ENCODE peak calls at places on chromosomes 3 and 15, in nine cellular contexts. W, K, Z, U, X, F, I, C and D are unnamed samples.

GRCh38 chr3:129745253-129745652 is 138.8 kb upstream of the PLXND1 start:
- DNase-seq in X (no peak), U (no peak), K (no peak), Z (peak), C (no peak), W (peak), I (peak), F (no peak), D (no peak)

GRCh38 chr3:38649500-38650247 is at the start of gene SCN5A:
- DNase-seq in I (peak), C (peak), U (peak), W (peak), K (peak), F (no peak), Z (no peak), X (peak), D (no peak)

GRCh38 chr15:85024509-85025336 is 43.1 kb downstream of the PDE8A start:
- DNase-seq in U (peak), C (no peak), I (no peak), X (no peak), F (no peak), Z (peak), K (peak), W (peak), D (no peak)

GRCh38 chr3:9600597-9600996 is 47.0 kb upstream of the LHFPL4 start:
- DNase-seq in Z (peak), C (no peak), I (peak), W (no peak), K (no peak), U (peak), F (no peak), X (no peak), D (no peak)

GRCh38 chr15:28114721-28115622 is 15.9 kb upstream of the OCA2 start:
- DNase-seq in C (no peak), Z (peak), U (no peak), X (no peak), I (no peak), F (no peak), W (peak), K (no peak), D (peak)

GRCh38 chr15:41566121-41566885 is 7.3 kb downstream of the TYRO3 start:
- DNase-seq in X (no peak), C (peak), W (peak), U (no peak), I (no peak), Z (no peak), F (no peak), K (no peak), D (no peak)

GRCh38 chr15:40287968-40288367 is 5.1 kb upstream of the ANKRD63 start:
- DNase-seq in K (no peak), Z (no peak), X (no peak), C (no peak), W (no peak), I (no peak), F (no peak), U (no peak), D (no peak)

GRCh38 chr15:72967397-72967796 is 84.9 kb upstream of the NEO1 start:
- DNase-seq in F (peak), Z (no peak), U (no peak), I (no peak), K (no peak), X (no peak), W (no peak), C (no peak), D (no peak)

GRCh38 chr3:167184511-167184910 is 195.6 kb downstream of the ZBBX start:
- DNase-seq in F (no peak), C (no peak), U (no peak), W (no peak), Z (no peak), K (no peak), X (peak), I (no peak), D (no peak)

GRCh38 chr15:66714543-66714981 is 12.5 kb downstream of the SMAD6 start:
- DNase-seq in C (no peak), Z (peak), X (peak), U (no peak), W (peak), I (no peak), F (no peak), K (no peak), D (no peak)

GRCh38 chr3:25962255-25962654 is 172.4 kb downstream of the OXSM start:
- DNase-seq in C (no peak), F (no peak), W (no peak), U (peak), I (no peak), Z (no peak), X (peak), K (no peak), D (no peak)

DNA sequence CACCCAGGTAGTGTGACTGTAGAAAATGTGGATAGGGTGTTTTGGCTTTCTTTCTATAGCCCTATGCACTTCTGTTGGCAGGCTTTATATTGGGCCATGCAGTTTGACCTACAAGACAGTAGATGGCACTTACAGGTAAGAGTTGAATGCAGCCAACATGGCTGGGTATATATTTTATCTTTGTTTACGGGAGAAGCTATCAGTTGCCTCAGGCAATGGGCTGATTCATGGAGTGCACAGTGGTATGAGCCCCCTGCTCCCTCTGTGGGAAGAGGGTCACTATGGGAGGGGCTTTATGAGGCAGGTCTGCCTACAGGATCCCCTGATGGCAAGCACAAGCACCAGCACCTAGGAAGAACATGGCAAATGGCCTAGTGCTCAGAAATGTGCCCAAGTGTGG is 301.2 kb upstream of the CDIN1 start:
- DNase-seq in C (no peak), Z (peak), K (no peak), X (peak), W (peak), F (no peak), I (no peak), U (no peak), D (no peak)
- TF ChIP-seq CTCF in C (no peak), Z (peak), K (no peak), X (peak), W (peak), F (no peak), I (no peak), U (no peak), D (peak)

GRCh38 chr3:123778525-123778924 is 105.6 kb downstream of the MYLK start:
- DNase-seq in Z (no peak), U (no peak), C (no peak), K (no peak), W (no peak), I (no peak), X (no peak), F (no peak), D (no peak)
- TF ChIP-seq CTCF in Z (no peak), U (no peak), C (no peak), K (no peak), W (no peak), I (no peak), X (no peak), F (no peak), D (no peak)

GRCh38 chr3:162601101-162601670 is 1104.6 kb downstream of the OTOL1 start:
- DNase-seq in X (no peak), C (no peak), U (no peak), Z (no peak), W (no peak), I (no peak), K (no peak), F (no peak), D (no peak)
- TF ChIP-seq CTCF in X (no peak), C (no peak), U (no peak), Z (no peak), W (no peak), I (no peak), K (no peak), F (no peak), D (no peak)

DNA sequence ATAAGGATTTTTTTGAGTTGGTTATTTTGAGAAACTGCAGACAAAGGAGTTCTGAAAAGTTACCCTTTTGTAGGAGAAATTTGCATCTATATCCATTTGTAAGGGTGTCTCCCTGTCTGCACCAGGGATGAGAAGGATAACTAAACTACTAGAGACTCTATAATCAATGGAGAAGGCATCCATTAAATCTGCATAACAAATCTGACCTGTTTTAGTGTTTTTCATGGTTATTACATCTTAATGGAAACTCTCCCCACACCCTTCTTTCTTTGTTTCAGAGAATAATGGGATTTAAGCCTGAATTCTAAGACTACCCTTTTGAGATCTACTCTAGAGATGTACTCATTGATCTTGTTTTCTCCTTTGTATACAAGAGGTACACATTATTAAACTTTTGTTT is 82.0 kb upstream of the DAZL start:
- DNase-seq in X (peak), I (no peak), U (no peak), F (no peak), W (no peak), Z (no peak), C (no peak), K (no peak), D (no peak)
- TF ChIP-seq CTCF in X (no peak), I (no peak), U (no peak), F (no peak), W (no peak), Z (no peak), C (no peak), K (no peak), D (no peak)

GRCh38 chr3:86929046-86929445 is 61.9 kb downstream of the VGLL3 start:
- DNase-seq in F (no peak), I (no peak), U (no peak), K (no peak), W (peak), Z (peak), X (no peak), C (no peak), D (no peak)
- TF ChIP-seq CTCF in F (no peak), I (no peak), U (no peak), K (no peak), W (no peak), Z (no peak), X (no peak), C (no peak), D (no peak)

GRCh38 chr15:57639306-57639705 is 47.6 kb downstream of the MYZAP start:
- DNase-seq in W (no peak), K (no peak), U (no peak), X (no peak), C (no peak), I (no peak), F (no peak), Z (no peak), D (no peak)

GRCh38 chr15:57635300-57635944 is 43.7 kb downstream of the MYZAP start:
- DNase-seq in I (peak), F (no peak), X (no peak), K (no peak), U (no peak), C (no peak), Z (no peak), W (no peak), D (no peak)

GRCh38 chr15:57646057-57646456 is 54.4 kb downstream of the MYZAP start:
- DNase-seq in C (no peak), F (no peak), K (no peak), Z (no peak), W (no peak), I (no peak), U (no peak), X (no peak), D (no peak)

GRCh38 chr15:57637836-57638235 is 46.1 kb downstream of the MYZAP start:
- DNase-seq in X (no peak), I (no peak), W (no peak), C (no peak), K (no peak), F (no peak), Z (no peak), U (no peak), D (no peak)

DNA sequence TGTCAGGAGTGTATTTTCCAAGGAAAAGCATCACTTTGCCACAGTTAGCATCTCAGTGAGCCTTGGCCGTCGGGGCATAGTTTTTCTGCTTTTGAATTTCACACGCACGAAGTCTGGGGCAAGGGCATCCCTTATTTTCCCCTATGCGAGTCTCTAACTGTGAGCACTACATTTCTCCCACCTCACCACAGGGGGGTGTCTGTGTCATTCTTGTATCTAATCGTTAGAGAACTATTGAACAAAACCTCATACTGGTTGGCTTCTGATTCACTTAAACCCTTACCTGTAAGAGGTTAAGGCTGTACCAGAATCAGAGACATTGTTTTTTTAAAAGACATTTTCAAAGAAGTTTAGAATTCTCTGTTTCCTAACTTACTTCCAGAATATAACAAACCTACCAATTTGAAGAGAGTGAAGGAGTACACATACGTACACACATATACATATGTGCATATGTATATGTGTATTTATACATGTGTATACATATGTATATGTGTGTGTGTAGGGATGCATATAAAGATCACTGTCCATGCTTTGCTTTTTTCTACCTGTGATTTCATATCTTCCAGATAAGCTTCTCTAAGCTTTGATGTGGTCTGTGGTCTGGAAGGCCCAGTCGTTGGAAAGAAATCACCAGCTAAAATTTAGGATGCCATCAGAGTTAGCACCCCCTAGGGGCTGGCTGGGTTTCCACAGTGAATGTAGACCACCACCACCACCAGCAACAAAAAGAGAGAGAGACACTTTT is 49.4 kb downstream of the MYZAP start:
- DNase-seq in U (peak), K (peak), X (peak), I (no peak), F (no peak), W (peak), C (no peak), Z (peak), D (peak)
- TF ChIP-seq CTCF in U (peak), K (peak), X (peak), I (no peak), F (no peak), W (peak), C (peak), Z (peak), D (peak)